ENCODE peak calls at places on chromosomes 2 and 18, in ten cellular contexts. One of them, this sample, is unnamed.

GRCh38 chr2:190835303-190835930 is 45.2 kb upstream of the GLS start:
- DNase-seq in colonic mucosa: no peak
- DNase-seq in tibial artery: peak
- DNase-seq in fibroblast of pulmonary artery: peak
- DNase-seq in kidney: no peak
- DNase-seq in A673: no peak
- DNase-seq in fibroblast of the aortic adventitia: peak
- DNase-seq in mucosa of descending colon: no peak
- DNase-seq in CD4-positive, alpha-beta T cell: no peak
- DNase-seq in omental fat pad: peak
- DNase-seq in this sample: no peak

GRCh38 chr2:38830546-38831159 is 45.1 kb downstream of the DHX57 start:
- DNase-seq in colonic mucosa: no peak
- DNase-seq in tibial artery: peak
- DNase-seq in fibroblast of pulmonary artery: no peak
- DNase-seq in kidney: no peak
- DNase-seq in A673: no peak
- DNase-seq in fibroblast of the aortic adventitia: no peak
- DNase-seq in mucosa of descending colon: no peak
- DNase-seq in CD4-positive, alpha-beta T cell: no peak
- DNase-seq in omental fat pad: no peak
- DNase-seq in this sample: no peak

GRCh38 chr2:25521126-25521525 is 152.3 kb downstream of the DTNB start:
- DNase-seq in colonic mucosa: no peak
- DNase-seq in tibial artery: no peak
- DNase-seq in fibroblast of pulmonary artery: no peak
- DNase-seq in kidney: no peak
- DNase-seq in A673: no peak
- DNase-seq in fibroblast of the aortic adventitia: no peak
- DNase-seq in mucosa of descending colon: no peak
- DNase-seq in CD4-positive, alpha-beta T cell: no peak
- DNase-seq in omental fat pad: no peak
- DNase-seq in this sample: no peak

GRCh38 chr2:188217266-188217665 is 74.4 kb upstream of the GULP1 start:
- DNase-seq in colonic mucosa: no peak
- DNase-seq in tibial artery: no peak
- DNase-seq in fibroblast of pulmonary artery: no peak
- DNase-seq in kidney: no peak
- DNase-seq in A673: no peak
- DNase-seq in fibroblast of the aortic adventitia: no peak
- DNase-seq in mucosa of descending colon: no peak
- DNase-seq in CD4-positive, alpha-beta T cell: no peak
- DNase-seq in omental fat pad: no peak
- DNase-seq in this sample: no peak

GRCh38 chr2:235390108-235390815 is 103.6 kb upstream of the AGAP1 start:
- DNase-seq in colonic mucosa: peak
- DNase-seq in tibial artery: peak
- DNase-seq in fibroblast of pulmonary artery: peak
- DNase-seq in kidney: no peak
- DNase-seq in A673: no peak
- DNase-seq in fibroblast of the aortic adventitia: peak
- DNase-seq in mucosa of descending colon: peak
- DNase-seq in CD4-positive, alpha-beta T cell: peak
- DNase-seq in omental fat pad: no peak
- DNase-seq in this sample: no peak

GRCh38 chr2:60366178-60366577 is 187.3 kb downstream of the BCL11A start:
- DNase-seq in colonic mucosa: no peak
- DNase-seq in tibial artery: no peak
- DNase-seq in fibroblast of pulmonary artery: no peak
- DNase-seq in kidney: no peak
- DNase-seq in A673: no peak
- DNase-seq in fibroblast of the aortic adventitia: no peak
- DNase-seq in mucosa of descending colon: no peak
- DNase-seq in CD4-positive, alpha-beta T cell: no peak
- DNase-seq in omental fat pad: no peak
- DNase-seq in this sample: no peak

GRCh38 chr18:59220784-59221765 is 1.1 kb downstream of the GRP start:
- DNase-seq in colonic mucosa: no peak
- DNase-seq in tibial artery: no peak
- DNase-seq in fibroblast of pulmonary artery: no peak
- DNase-seq in kidney: no peak
- DNase-seq in A673: no peak
- DNase-seq in fibroblast of the aortic adventitia: no peak
- DNase-seq in mucosa of descending colon: no peak
- DNase-seq in CD4-positive, alpha-beta T cell: no peak
- DNase-seq in omental fat pad: no peak
- DNase-seq in this sample: no peak

GRCh38 chr2:209638346-209638745 is 133.3 kb upstream of the UNC80 start:
- DNase-seq in colonic mucosa: no peak
- DNase-seq in tibial artery: no peak
- DNase-seq in fibroblast of pulmonary artery: peak
- DNase-seq in kidney: no peak
- DNase-seq in A673: no peak
- DNase-seq in fibroblast of the aortic adventitia: peak
- DNase-seq in mucosa of descending colon: no peak
- DNase-seq in CD4-positive, alpha-beta T cell: no peak
- DNase-seq in omental fat pad: no peak
- DNase-seq in this sample: no peak

GRCh38 chr2:205461169-205461568 is 221.1 kb upstream of the NRP2 start:
- DNase-seq in colonic mucosa: no peak
- DNase-seq in tibial artery: no peak
- DNase-seq in fibroblast of pulmonary artery: no peak
- DNase-seq in kidney: no peak
- DNase-seq in A673: no peak
- DNase-seq in fibroblast of the aortic adventitia: no peak
- DNase-seq in mucosa of descending colon: no peak
- DNase-seq in CD4-positive, alpha-beta T cell: no peak
- DNase-seq in omental fat pad: no peak
- DNase-seq in this sample: no peak

GRCh38 chr2:163919717-163920116 is 183.9 kb upstream of the FIGN start:
- DNase-seq in colonic mucosa: no peak
- DNase-seq in tibial artery: no peak
- DNase-seq in fibroblast of pulmonary artery: no peak
- DNase-seq in kidney: no peak
- DNase-seq in A673: no peak
- DNase-seq in fibroblast of the aortic adventitia: peak
- DNase-seq in mucosa of descending colon: no peak
- DNase-seq in CD4-positive, alpha-beta T cell: no peak
- DNase-seq in omental fat pad: no peak
- DNase-seq in this sample: no peak

GRCh38 chr18:67451952-67452351 is 64.6 kb downstream of the DSEL start:
- DNase-seq in colonic mucosa: no peak
- DNase-seq in tibial artery: no peak
- DNase-seq in fibroblast of pulmonary artery: no peak
- DNase-seq in kidney: no peak
- DNase-seq in A673: no peak
- DNase-seq in fibroblast of the aortic adventitia: no peak
- DNase-seq in mucosa of descending colon: no peak
- DNase-seq in CD4-positive, alpha-beta T cell: no peak
- DNase-seq in omental fat pad: no peak
- DNase-seq in this sample: no peak

GRCh38 chr18:67456691-67457090 is 59.8 kb downstream of the DSEL start:
- DNase-seq in colonic mucosa: no peak
- DNase-seq in tibial artery: no peak
- DNase-seq in fibroblast of pulmonary artery: peak
- DNase-seq in kidney: no peak
- DNase-seq in A673: peak
- DNase-seq in fibroblast of the aortic adventitia: peak
- DNase-seq in mucosa of descending colon: no peak
- DNase-seq in CD4-positive, alpha-beta T cell: no peak
- DNase-seq in omental fat pad: no peak
- DNase-seq in this sample: no peak
- TF ChIP-seq CTCF in colonic mucosa: no peak
- TF ChIP-seq CTCF in tibial artery: no peak
- TF ChIP-seq CTCF in fibroblast of pulmonary artery: peak
- TF ChIP-seq CTCF in kidney: no peak
- TF ChIP-seq CTCF in A673: peak
- TF ChIP-seq CTCF in fibroblast of the aortic adventitia: peak
- TF ChIP-seq CTCF in mucosa of descending colon: no peak
- TF ChIP-seq CTCF in CD4-positive, alpha-beta T cell: no peak
- TF ChIP-seq CTCF in omental fat pad: no peak
- TF ChIP-seq CTCF in this sample: no peak

DNA sequence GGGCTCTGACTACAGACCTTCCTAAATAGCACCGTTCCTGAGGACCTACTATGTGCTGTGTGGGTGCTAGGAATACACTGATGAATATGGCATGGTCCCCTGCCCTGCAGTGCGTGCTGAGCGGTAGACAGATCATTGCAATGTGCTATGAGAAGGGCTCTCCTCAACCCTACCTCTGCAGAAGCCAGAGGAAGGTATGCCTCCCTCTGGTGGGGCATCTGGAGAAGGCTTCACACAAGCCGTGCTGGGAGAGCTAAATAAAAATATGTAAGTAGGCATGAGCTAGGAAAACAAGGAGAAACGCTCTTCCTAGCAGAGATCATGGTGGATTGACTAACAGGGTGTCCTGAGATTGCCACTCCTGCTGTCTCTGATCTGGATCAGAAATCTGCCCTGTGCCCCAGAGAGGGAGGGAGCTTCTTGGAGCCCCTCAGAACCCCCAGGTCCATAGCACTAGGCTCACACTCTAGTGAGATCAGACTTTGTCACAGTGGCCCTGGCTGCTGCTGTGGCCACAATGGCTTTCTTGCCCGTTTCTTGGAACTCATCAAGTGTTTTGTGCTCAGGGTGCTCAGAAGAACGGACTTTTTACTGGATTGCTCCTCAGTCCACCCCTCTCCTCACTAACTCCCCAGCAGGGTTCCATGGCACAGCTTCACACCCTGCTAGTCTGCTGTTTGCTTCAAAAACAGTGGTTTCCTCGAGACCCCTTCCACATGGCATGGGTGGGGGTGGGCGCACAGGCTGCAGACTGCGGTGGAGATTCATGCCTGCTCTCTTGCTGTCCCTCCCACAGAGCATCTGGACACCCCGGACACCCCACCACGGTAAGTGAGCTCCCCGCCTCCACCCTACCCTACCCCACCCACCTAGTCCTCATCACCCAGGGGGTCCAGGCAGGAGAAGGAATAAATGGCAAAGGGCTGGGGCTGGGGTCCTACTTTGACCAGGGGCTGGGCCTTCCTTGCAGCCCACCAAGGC is 14.2 kb downstream of the SIGLEC15 start:
- DNase-seq in colonic mucosa: no peak
- DNase-seq in tibial artery: no peak
- DNase-seq in fibroblast of pulmonary artery: peak
- DNase-seq in kidney: no peak
- DNase-seq in A673: peak
- DNase-seq in fibroblast of the aortic adventitia: peak
- DNase-seq in mucosa of descending colon: peak
- DNase-seq in CD4-positive, alpha-beta T cell: peak
- DNase-seq in omental fat pad: no peak
- DNase-seq in this sample: no peak
- TF ChIP-seq CTCF in colonic mucosa: no peak
- TF ChIP-seq CTCF in tibial artery: peak
- TF ChIP-seq CTCF in fibroblast of pulmonary artery: peak
- TF ChIP-seq CTCF in kidney: peak
- TF ChIP-seq CTCF in A673: peak
- TF ChIP-seq CTCF in fibroblast of the aortic adventitia: peak
- TF ChIP-seq CTCF in mucosa of descending colon: no peak
- TF ChIP-seq CTCF in CD4-positive, alpha-beta T cell: peak
- TF ChIP-seq CTCF in omental fat pad: no peak
- TF ChIP-seq CTCF in this sample: peak

DNA sequence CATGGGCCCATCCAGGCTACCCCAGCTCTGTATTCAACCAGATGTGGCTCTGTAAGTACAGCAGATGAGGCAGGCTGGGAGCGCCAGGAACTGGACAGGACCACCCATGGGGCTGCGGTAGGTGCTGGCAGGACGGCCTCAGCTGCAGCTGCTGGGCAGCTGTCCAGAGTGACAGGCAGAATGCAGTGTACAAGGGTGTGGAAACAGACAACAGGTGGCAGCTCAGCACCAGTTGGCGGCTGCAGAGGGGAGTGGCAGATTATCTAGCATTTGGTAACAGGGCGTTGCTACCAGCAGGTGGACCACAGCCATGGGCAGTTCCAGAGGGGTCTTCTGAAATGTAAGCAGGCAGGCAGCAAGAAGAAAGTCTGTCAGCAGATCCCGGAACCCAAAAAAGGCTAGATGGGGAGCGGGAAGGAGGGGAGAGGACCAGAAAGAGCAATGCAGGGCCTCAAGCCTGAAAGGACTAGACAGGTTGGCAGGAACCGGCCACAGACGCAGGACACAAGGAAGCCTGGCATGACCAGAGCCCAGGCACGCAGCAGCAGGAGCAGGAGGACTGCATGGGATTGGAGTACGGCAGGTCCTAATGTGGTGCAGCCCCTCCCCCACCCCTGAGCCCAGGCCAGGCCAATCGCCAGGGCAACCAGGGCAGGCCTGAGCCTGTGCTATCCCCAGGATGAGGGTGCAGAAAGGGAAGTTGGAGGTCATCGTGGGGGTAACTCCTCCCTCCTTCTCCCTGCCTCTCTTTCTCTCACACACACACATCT is 24.7 kb downstream of the PKDCC start:
- DNase-seq in colonic mucosa: peak
- DNase-seq in tibial artery: no peak
- DNase-seq in fibroblast of pulmonary artery: no peak
- DNase-seq in kidney: no peak
- DNase-seq in A673: no peak
- DNase-seq in fibroblast of the aortic adventitia: peak
- DNase-seq in mucosa of descending colon: peak
- DNase-seq in CD4-positive, alpha-beta T cell: no peak
- DNase-seq in omental fat pad: no peak
- DNase-seq in this sample: no peak
- TF ChIP-seq CTCF in colonic mucosa: no peak
- TF ChIP-seq CTCF in tibial artery: no peak
- TF ChIP-seq CTCF in fibroblast of pulmonary artery: no peak
- TF ChIP-seq CTCF in kidney: no peak
- TF ChIP-seq CTCF in A673: no peak
- TF ChIP-seq CTCF in fibroblast of the aortic adventitia: no peak
- TF ChIP-seq CTCF in mucosa of descending colon: no peak
- TF ChIP-seq CTCF in CD4-positive, alpha-beta T cell: no peak
- TF ChIP-seq CTCF in omental fat pad: no peak
- TF ChIP-seq CTCF in this sample: no peak

DNA sequence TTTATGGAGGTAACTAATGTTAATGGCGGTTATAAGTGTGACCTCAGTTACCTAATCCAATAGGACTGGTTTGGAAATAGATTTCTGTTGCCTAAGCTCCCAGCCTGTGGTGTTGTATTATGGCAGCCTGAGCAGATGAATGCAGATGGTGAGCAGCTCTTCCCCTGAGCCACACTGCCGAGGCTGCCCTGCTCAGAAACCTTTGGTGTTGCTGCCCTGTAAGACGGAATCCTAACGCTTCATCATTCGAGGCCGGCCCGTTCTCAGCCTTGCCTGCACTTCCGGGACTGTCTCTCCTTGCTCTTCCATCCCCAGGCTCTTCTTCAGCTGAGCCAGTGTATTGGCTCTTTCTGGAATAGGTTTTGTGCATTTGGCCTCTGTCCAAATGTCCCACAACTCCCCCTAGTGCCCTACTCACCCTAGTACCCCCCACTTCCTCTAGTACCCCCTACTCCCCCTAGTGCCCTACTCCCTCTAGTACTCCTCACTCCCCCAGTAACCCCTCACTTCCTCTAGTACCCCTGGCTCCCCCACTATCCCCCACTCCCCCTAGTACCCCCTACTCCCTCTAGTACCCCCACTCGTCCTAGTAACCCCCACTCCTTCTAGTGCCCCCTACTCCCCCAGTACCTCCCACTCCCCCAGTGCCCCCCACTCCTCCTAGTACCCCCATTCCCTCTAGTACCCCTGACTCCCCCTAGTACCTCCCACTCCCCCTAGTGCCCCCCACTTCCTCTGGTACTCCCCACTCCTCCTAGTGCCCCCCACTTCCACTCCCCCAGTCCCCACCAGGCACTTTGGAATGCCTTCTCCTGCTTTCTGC is 106.0 kb upstream of the TAF1B start:
- DNase-seq in colonic mucosa: no peak
- DNase-seq in tibial artery: no peak
- DNase-seq in fibroblast of pulmonary artery: peak
- DNase-seq in kidney: no peak
- DNase-seq in A673: peak
- DNase-seq in fibroblast of the aortic adventitia: no peak
- DNase-seq in mucosa of descending colon: no peak
- DNase-seq in CD4-positive, alpha-beta T cell: peak
- DNase-seq in omental fat pad: no peak
- DNase-seq in this sample: peak
- TF ChIP-seq CTCF in colonic mucosa: no peak
- TF ChIP-seq CTCF in tibial artery: no peak
- TF ChIP-seq CTCF in fibroblast of pulmonary artery: peak
- TF ChIP-seq CTCF in kidney: peak
- TF ChIP-seq CTCF in A673: no peak
- TF ChIP-seq CTCF in fibroblast of the aortic adventitia: no peak
- TF ChIP-seq CTCF in mucosa of descending colon: no peak
- TF ChIP-seq CTCF in CD4-positive, alpha-beta T cell: peak
- TF ChIP-seq CTCF in omental fat pad: no peak
- TF ChIP-seq CTCF in this sample: peak

This sample was measured in GM10248.